ENCODE peak calls at places on chromosomes 4 and X, in eight cellular contexts. C is neural progenitor cell, G is stomach, J is HCT116, A is IMR-90, R is fibroblast of mammary gland, Q is ascending aorta, Y is AG04450. D is an unnamed sample.

GRCh38 chr4:100557306-100557705 is 39.5 kb upstream of the EMCN start:
- DNase-seq in C (no peak), G (no peak), J (no peak), A (no peak), R (no peak), Q (no peak), Y (no peak), D (no peak)

GRCh38 chr4:1122501-1122900 is 9.1 kb upstream of the RNF212 start:
- DNase-seq in C (no peak), G (no peak), J (no peak), A (no peak), R (peak; percentile 34), Q (no peak), Y (no peak), D (no peak)

GRCh38 chr4:151801547-151802516 is 41.0 kb upstream of the GATB start:
- DNase-seq in C (peak; percentile 65), G (peak; percentile 58), J (peak; percentile 51), A (peak; percentile 44), R (peak; percentile 57), Q (no peak), Y (peak; percentile 33), D (no peak)

GRCh38 chrX:109638158-109638557 is 13.2 kb upstream of the KCNE5 start:
- DNase-seq in C (no peak), G (no peak), J (no peak), A (no peak), R (no peak), Q (no peak), Y (no peak), D (no peak)

GRCh38 chr4:5545271-5545670 is 163.1 kb downstream of the EVC2 start:
- DNase-seq in C (no peak), G (no peak), J (no peak), A (peak; percentile 12), R (no peak), Q (no peak), Y (no peak), D (no peak)

GRCh38 chr4:82138376-82138775 is 235.4 kb downstream of the HNRNPD start:
- DNase-seq in C (no peak), G (no peak), J (no peak), A (peak; percentile 0), R (peak; percentile 1), Q (no peak), Y (no peak), D (no peak)

GRCh38 chrX:17736478-17736855 is 826 bp upstream of the SCML1 start:
- DNase-seq in C (no peak), G (no peak), J (no peak), A (no peak), R (no peak), Q (no peak), Y (no peak), D (no peak)

GRCh38 chr4:4443821-4444220 is 56.9 kb downstream of the NSG1 start:
- DNase-seq in C (no peak), G (no peak), J (no peak), A (peak; percentile 65), R (peak; percentile 49), Q (no peak), Y (peak; percentile 21), D (peak; percentile 25)

GRCh38 chr4:100588076-100588475 is 70.3 kb upstream of the EMCN start:
- DNase-seq in C (no peak), G (no peak), J (no peak), A (no peak), R (no peak), Q (no peak), Y (no peak), D (no peak)

GRCh38 chr4:90137545-90137944 is 10.4 kb downstream of the CCSER1 start:
- DNase-seq in C (peak; percentile 40), G (no peak), J (no peak), A (peak; percentile 7), R (no peak), Q (no peak), Y (no peak), D (no peak)

GRCh38 chr4:114257516-114257915 is 278.1 kb upstream of the ARSJ start:
- DNase-seq in C (no peak), G (no peak), J (no peak), A (peak; percentile 79), R (peak; percentile 71), Q (no peak), Y (peak; percentile 48), D (no peak)

GRCh38 chr4:21709031-21709430 is 239.5 kb downstream of the KCNIP4 start:
- DNase-seq in C (no peak), G (no peak), J (no peak), A (no peak), R (no peak), Q (no peak), Y (no peak), D (no peak)

GRCh38 chrX:106415276-106415895 is 196.4 kb upstream of the RADX start:
- DNase-seq in C (peak; percentile 43), G (no peak), J (peak; percentile 8), A (peak; percentile 13), R (peak; percentile 28), Q (no peak), Y (no peak), D (no peak)

GRCh38 chr4:30792616-30793015 is 72.4 kb downstream of the PCDH7 start:
- DNase-seq in C (peak; percentile 23), G (no peak), J (no peak), A (no peak), R (no peak), Q (no peak), Y (no peak), D (no peak)

GRCh38 chr4:7333801-7334421 is 100.8 kb downstream of the PSAPL1 start:
- DNase-seq in C (peak; percentile 24), G (no peak), J (no peak), A (peak; percentile 16), R (no peak), Q (no peak), Y (no peak), D (no peak)

GRCh38 chr4:3651267-3651846 is 114.8 kb upstream of the ADRA2C start:
- DNase-seq in C (no peak), G (no peak), J (no peak), A (no peak), R (no peak), Q (no peak), Y (no peak), D (peak; percentile 26)

GRCh38 chr4:14254252-14254651 is 626.7 kb upstream of the BOD1L1 start:
- DNase-seq in C (peak; percentile 39), G (peak; percentile 49), J (no peak), A (peak; percentile 6), R (peak; percentile 53), Q (no peak), Y (no peak), D (no peak)

GRCh38 chrX:30910124-30910860 is 21.2 kb upstream of the TAB3 start:
- DNase-seq in C (no peak), G (no peak), J (no peak), A (peak; percentile 42), R (peak; percentile 12), Q (no peak), Y (no peak), D (no peak)

GRCh38 chrX:94058728-94059382 is 384.8 kb downstream of the FAM133A start:
- DNase-seq in C (peak; percentile 64), G (no peak), J (no peak), A (no peak), R (peak; percentile 8), Q (no peak), Y (no peak), D (no peak)

GRCh38 chrX:1389181-1389992 is 2.5 kb downstream of the SLC25A6 start:
- DNase-seq in C (no peak), G (peak; percentile 24), J (no peak), A (no peak), R (no peak), Q (peak; percentile 60), Y (no peak), D (no peak)

GRCh38 chr4:177125656-177126055 is 184.0 kb upstream of the NEIL3 start:
- DNase-seq in C (no peak), G (no peak), J (no peak), A (peak; percentile 16), R (no peak), Q (no peak), Y (no peak), D (no peak)
- H3K4me3 ChIP-seq in C (no peak overlapping the region), G (no peak overlapping the region), J (no peak overlapping the region), A (no peak overlapping the region), R (no peak overlapping the region), Q (no peak overlapping the region), Y (no peak overlapping the region), D (no peak overlapping the region)

DNA sequence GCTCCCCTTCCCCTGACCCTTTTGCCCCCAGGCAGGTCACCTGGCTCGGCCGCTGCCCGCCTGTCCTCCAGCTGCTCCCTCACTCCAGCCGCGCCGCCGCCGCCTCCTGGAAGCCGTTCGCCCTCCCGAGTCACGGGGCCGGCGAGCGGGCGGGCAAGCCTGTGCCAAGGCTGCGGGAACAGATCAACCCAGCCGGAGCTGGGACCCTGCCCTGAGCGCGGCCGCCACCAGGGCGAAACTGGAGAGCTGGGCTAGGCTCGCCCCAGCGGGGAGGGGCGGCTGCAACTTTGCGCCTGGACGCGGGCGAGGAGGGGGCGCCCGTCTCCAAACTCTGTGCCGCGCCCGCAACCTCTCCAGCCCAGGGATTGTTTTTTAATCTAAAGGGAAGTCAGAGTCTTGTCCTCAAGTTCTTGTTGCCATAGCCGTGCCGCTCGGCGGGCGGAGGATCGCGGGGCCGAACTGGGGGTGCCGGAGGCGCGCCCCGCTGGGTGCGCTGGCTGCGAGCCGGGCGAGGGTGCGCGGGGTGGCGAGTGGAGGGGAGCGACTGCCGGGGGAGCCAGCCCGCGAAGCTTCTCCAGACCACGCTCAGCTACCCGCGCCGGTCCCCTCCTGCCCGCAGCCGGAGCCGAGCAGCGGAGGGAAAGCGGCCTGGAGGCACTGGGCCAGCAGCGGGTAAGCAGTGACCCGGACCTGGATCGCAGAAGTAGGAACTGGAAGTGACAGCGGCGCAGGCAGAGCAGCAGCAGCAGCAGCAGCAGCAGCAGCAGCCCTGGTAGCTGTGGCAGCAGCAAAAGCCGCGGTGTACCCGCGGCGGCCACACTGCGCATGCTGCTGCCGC is 13.4 kb downstream of the ARHGEF6 start:
- DNase-seq in C (peak; percentile 74), G (peak; percentile 70), J (no peak), A (peak; percentile 37), R (peak; percentile 49), Q (peak; percentile 81), Y (no peak), D (no peak)
- TF ChIP-seq CTCF in C (peak; percentile 31), G (peak; percentile 12), J (peak; percentile 33), A (no peak), R (no peak), Q (peak; percentile 38), Y (no peak), D (no peak)

GRCh38 chr4:60683953-60684352 is 516.2 kb upstream of the ADGRL3 start:
- DNase-seq in C (no peak), G (no peak), J (no peak), A (peak; percentile 94), R (peak; percentile 70), Q (peak; percentile 70), Y (peak; percentile 78), D (no peak)
- H3K4me3 ChIP-seq in C (no peak overlapping the region), G (no peak overlapping the region), J (no peak overlapping the region), A (no peak overlapping the region), R (no peak overlapping the region), Q (no peak overlapping the region), Y (peak overlapping the region; percentile 45), D (no peak overlapping the region)

DNA sequence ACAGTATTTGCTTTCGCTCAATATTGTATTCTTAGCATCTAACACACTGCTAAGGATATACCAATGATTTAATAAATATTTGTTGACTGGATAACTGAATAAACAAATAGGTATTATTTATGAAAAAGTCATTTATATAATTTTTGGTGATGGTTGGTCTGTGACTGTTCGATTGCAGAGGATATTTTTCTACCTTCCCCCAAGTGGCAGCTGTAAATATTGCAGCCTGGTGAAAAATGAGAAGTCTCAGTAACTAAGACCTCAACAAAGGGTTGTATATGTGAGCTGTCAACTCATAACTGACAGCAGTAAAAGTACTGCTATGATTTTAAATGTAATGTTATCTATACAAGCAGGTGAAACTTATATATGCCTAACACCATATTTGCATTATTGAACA is 36.0 kb downstream of the HTR2C start:
- DNase-seq in C (no peak), G (no peak), J (no peak), A (no peak), R (peak; percentile 8), Q (no peak), Y (no peak), D (no peak)
- TF ChIP-seq CTCF in C (peak; percentile 59), G (peak; percentile 19), J (peak; percentile 40), A (peak; percentile 25), R (peak; percentile 56), Q (no peak), Y (peak; percentile 38), D (peak; percentile 42)

D was measured in epithelial cell of proximal tubule.